ENCODE peak calls at places on chromosomes 12 and 14, in six cellular contexts. N is cardiac muscle cell, T is kidney glomerular epithelial cell, Y is AG10803, R is pancreas, M is amniotic epithelial cell. E is an unnamed sample.
A peak's percentile ranks its signal among the peaks of the same experiment; 100 is the strongest.

GRCh38 chr12:12813120-12814101 is at the start of gene DDX47:
- DNase-seq in T (peak; percentile 94), M (peak; percentile 84), R (peak; percentile 92), N (peak; percentile 95), Y (peak; percentile 89), E (peak; percentile 90)

GRCh38 chr12:52090291-52090690 is 10.8 kb downstream of the SMIM41 start:
- DNase-seq in Y (no peak), N (no peak), T (no peak), M (no peak), R (no peak), E (no peak)

GRCh38 chr12:111753144-111753881 is 13.4 kb upstream of the ALDH2 start:
- DNase-seq in Y (peak; percentile 74), T (no peak), N (peak; percentile 79), M (peak; percentile 62), R (peak; percentile 74), E (peak; percentile 57)

GRCh38 chr12:75783093-75783877 is 248.3 kb downstream of the PHLDA1 start:
- DNase-seq in T (no peak), N (no peak), Y (no peak), R (peak; percentile 5), M (no peak), E (no peak)

GRCh38 chr12:82876075-82876474 is 189.4 kb downstream of the TMTC2 start:
- DNase-seq in R (no peak), N (no peak), T (no peak), Y (no peak), M (no peak), E (no peak)

GRCh38 chr12:93089805-93090569 is 160.9 kb upstream of the EEA1 start:
- DNase-seq in N (no peak), T (peak; percentile 72), Y (peak; percentile 33), R (no peak), M (peak; percentile 93), E (no peak)

GRCh38 chr12:6457220-6457945 is 5.5 kb downstream of the TAPBPL start:
- DNase-seq in Y (no peak), R (no peak), M (no peak), N (no peak), T (no peak), E (no peak)

GRCh38 chr12:117441751-117442150 is 80.3 kb upstream of the NOS1 start:
- DNase-seq in Y (peak; percentile 80), M (no peak), T (peak; percentile 42), N (no peak), R (peak; percentile 32), E (peak; percentile 86)

GRCh38 chr14:101906645-101907044 is 57.7 kb upstream of the DYNC1H1 start:
- DNase-seq in M (no peak), T (no peak), Y (no peak), R (no peak), N (no peak), E (no peak)

GRCh38 chr14:71478542-71478941 is 453.7 kb upstream of the RGS6 start:
- DNase-seq in T (no peak), Y (peak; percentile 66), R (no peak), N (no peak), M (no peak), E (no peak)

GRCh38 chr12:3170423-3171194 is 93.4 kb downstream of the TSPAN9 start:
- DNase-seq in M (peak; percentile 93), N (no peak), T (peak; percentile 71), Y (peak; percentile 82), R (no peak), E (no peak)

GRCh38 chr12:3897400-3897910 is 24.3 kb upstream of the PARP11 start:
- DNase-seq in N (no peak), R (no peak), M (no peak), T (no peak), Y (no peak), E (no peak)

GRCh38 chr12:122228092-122228491 is 2.2 kb upstream of the DIABLO start:
- DNase-seq in Y (no peak), R (no peak), M (no peak), T (no peak), N (no peak), E (no peak)

GRCh38 chr14:22538671-22539228 is 50.3 kb downstream of the DAD1 start:
- DNase-seq in Y (no peak), R (no peak), N (no peak), T (no peak), M (peak; percentile 14), E (no peak)

GRCh38 chr12:6866920-6867406 is 368 bp upstream of the TPI1 start:
- DNase-seq in T (no peak), Y (no peak), M (no peak), N (no peak), R (peak; percentile 37), E (peak; percentile 38)

GRCh38 chr12:25241171-25242020 is 9.3 kb downstream of the KRAS start:
- DNase-seq in Y (peak; percentile 70), T (peak; percentile 34), N (peak; percentile 51), M (peak; percentile 48), R (no peak), E (peak; percentile 56)

GRCh38 chr14:93146119-93146518 is 30.4 kb upstream of the ITPK1 start:
- DNase-seq in Y (no peak), R (no peak), N (no peak), T (no peak), M (no peak), E (no peak)

GRCh38 chr14:87187787-87188186 is 805.2 kb downstream of the GALC start:
- DNase-seq in M (no peak), Y (no peak), R (no peak), T (no peak), N (no peak), E (no peak)

GRCh38 chr12:124551268-124552144 is 15.9 kb downstream of the NCOR2 start:
- DNase-seq in R (no peak), T (no peak), N (peak; percentile 71), Y (no peak), M (no peak), E (peak; percentile 56)

GRCh38 chr12:106258935-106259334 is 11.1 kb upstream of the CKAP4 start:
- DNase-seq in N (no peak), Y (no peak), T (no peak), R (no peak), M (no peak), E (no peak)

GRCh38 chr14:92470215-92470614 is 43.4 kb upstream of the RIN3 start:
- DNase-seq in M (peak; percentile 24), Y (peak; percentile 96), R (no peak), N (no peak), T (no peak), E (no peak)

E was measured in G401.